ENCODE peak calls at places on chromosomes 4 and X, in six cellular contexts. A, B, K, D, G and R are unnamed samples.

GRCh38 chr4:8291701-8292387 is 22.3 kb downstream of the HTRA3 start:
- DNase-seq in A (no peak), D (no peak), G (no peak), B (no peak), K (no peak), R (no peak)

GRCh38 chrX:132271330-132271729 is 52.1 kb upstream of the RAP2C start:
- DNase-seq in D (no peak), A (no peak), B (no peak), K (no peak), G (no peak), R (peak; percentile 24)

GRCh38 chr4:157265281-157265680 is 44.8 kb downstream of the GRIA2 start:
- DNase-seq in A (peak; percentile 25), K (no peak), D (peak; percentile 40), B (peak; percentile 36), G (peak; percentile 42), R (peak; percentile 4)

GRCh38 chrX:110037181-110037580 is 34.3 kb downstream of the TMEM164 start:
- DNase-seq in B (no peak), D (no peak), K (no peak), A (no peak), G (peak; percentile 19), R (peak; percentile 5)

GRCh38 chrX:40127052-40127451 is 29.3 kb upstream of the BCOR start:
- DNase-seq in K (no peak), A (no peak), G (no peak), B (no peak), D (no peak), R (no peak)

GRCh38 chrX:3136161-3136961 is 95.1 kb downstream of the ARSF start:
- DNase-seq in B (peak; percentile 36), D (no peak), K (no peak), A (peak; percentile 54), G (no peak), R (no peak)

GRCh38 chr4:6548201-6548881 is 26.6 kb upstream of the MAN2B2 start:
- DNase-seq in D (peak; percentile 62), K (peak; percentile 20), B (peak; percentile 81), G (peak; percentile 23), A (peak; percentile 75), R (peak; percentile 8)

GRCh38 chr4:36255575-36255974 is 11.3 kb upstream of the ARAP2 start:
- DNase-seq in D (no peak), K (no peak), B (no peak), A (no peak), G (no peak), R (no peak)

GRCh38 chr4:165757426-165757825 is 115.6 kb upstream of the TLL1 start:
- DNase-seq in D (no peak), K (no peak), A (no peak), B (no peak), G (no peak), R (no peak)

DNA sequence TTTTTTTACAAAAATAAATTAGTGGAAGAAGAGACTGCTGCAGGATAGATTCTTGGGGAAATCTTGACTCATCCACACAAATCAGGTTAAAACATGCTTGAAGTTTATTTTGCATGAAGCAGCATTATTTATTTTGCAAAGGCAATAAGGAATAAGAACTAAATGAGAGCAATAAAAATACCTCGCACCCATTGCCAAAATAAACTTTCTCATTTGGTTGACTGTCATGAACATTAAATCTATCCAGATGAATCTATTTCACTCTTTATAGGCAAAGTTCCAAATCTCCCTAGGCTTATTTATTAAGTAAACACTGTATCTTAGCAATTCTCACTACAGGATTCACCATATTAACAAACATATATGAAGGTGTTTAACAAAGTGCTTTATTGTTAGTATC is 58.9 kb downstream of the HOPX start:
- DNase-seq in K (no peak), B (no peak), G (no peak), D (no peak), A (no peak), R (peak; percentile 53)
- H3K27ac ChIP-seq in K (no peak overlapping the region), B (no peak overlapping the region), G (no peak overlapping the region), D (no peak overlapping the region), A (no peak overlapping the region), R (peak overlapping the region; percentile 94)

GRCh38 chr4:177573487-177573886 is 131.2 kb upstream of the AGA start:
- DNase-seq in K (peak; percentile 91), G (peak; percentile 92), B (peak; percentile 12), D (no peak), A (no peak), R (peak; percentile 74)
- H3K27ac ChIP-seq in K (peak overlapping the region; percentile 83), G (no peak overlapping the region), B (no peak overlapping the region), D (no peak overlapping the region), A (no peak overlapping the region), R (peak overlapping the region; percentile 72)

GRCh38 chr4:109816894-109817293 is 1.3 kb downstream of the GAR1 start:
- DNase-seq in B (no peak), A (no peak), D (no peak), G (no peak), K (peak; percentile 12), R (no peak)

GRCh38 chr4:109816082-109816442 is 500 bp downstream of the GAR1 start:
- DNase-seq in A (no peak), K (no peak), G (no peak), B (no peak), D (no peak), R (peak; percentile 9)

GRCh38 chr4:109820563-109820962 is 5.0 kb downstream of the GAR1 start:
- DNase-seq in A (no peak), G (peak; percentile 41), K (no peak), D (no peak), B (no peak), R (no peak)

GRCh38 chr4:109818268-109818667 is 2.7 kb downstream of the GAR1 start:
- DNase-seq in D (no peak), K (no peak), B (no peak), G (no peak), A (no peak), R (no peak)

GRCh38 chr4:109821186-109821585 is 5.6 kb downstream of the GAR1 start:
- DNase-seq in A (no peak), K (no peak), G (no peak), D (no peak), B (no peak), R (no peak)
- H3K27ac ChIP-seq in A (no peak overlapping the region), K (no peak overlapping the region), G (no peak overlapping the region), D (no peak overlapping the region), B (no peak overlapping the region), R (no peak overlapping the region)

GRCh38 chr4:153117554-153117953 is 86.7 kb upstream of the TRIM2 start:
- DNase-seq in B (no peak), D (no peak), K (no peak), G (no peak), A (no peak), R (no peak)

GRCh38 chr4:153116101-153116680 is 88.1 kb upstream of the TRIM2 start:
- DNase-seq in D (no peak), A (no peak), K (no peak), G (no peak), B (no peak), R (no peak)

GRCh38 chr4:153114771-153115321 is 89.4 kb upstream of the TRIM2 start:
- DNase-seq in K (peak; percentile 75), G (peak; percentile 89), A (no peak), B (no peak), D (no peak), R (peak; percentile 38)

GRCh38 chr4:153115322-153116100 is 88.7 kb upstream of the TRIM2 start:
- DNase-seq in D (no peak), B (no peak), G (peak; percentile 85), A (no peak), K (peak; percentile 84), R (peak; percentile 83)

DNA sequence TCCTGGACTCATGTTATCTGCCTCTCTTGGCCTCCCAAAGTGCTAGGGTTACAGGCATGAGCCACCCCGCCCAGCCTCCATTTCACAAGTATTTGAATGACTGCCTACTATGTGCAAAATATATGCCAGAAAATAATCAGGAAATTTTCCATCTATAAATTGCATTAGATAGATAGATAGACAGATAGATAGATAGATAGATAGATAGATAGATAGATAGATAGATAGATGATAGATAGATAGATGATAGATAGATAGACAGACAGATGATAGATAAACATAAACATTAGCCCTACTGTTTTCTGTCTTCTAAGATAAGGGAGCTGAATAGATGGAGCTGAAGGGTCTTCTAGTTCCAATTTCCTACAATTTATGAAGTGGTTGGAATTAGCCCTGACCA is 87.4 kb upstream of the TRIM2 start:
- DNase-seq in G (no peak), K (no peak), D (no peak), A (no peak), B (no peak), R (no peak)
- H3K27ac ChIP-seq in G (no peak overlapping the region), K (no peak overlapping the region), D (no peak overlapping the region), A (no peak overlapping the region), B (no peak overlapping the region), R (no peak overlapping the region)

GRCh38 chrX:106928227-106928626 is 8.0 kb downstream of the CLDN2 start:
- DNase-seq in B (no peak), G (no peak), K (no peak), A (no peak), D (no peak), R (no peak)

GRCh38 chrX:106931831-106932491 is 11.8 kb downstream of the CLDN2 start:
- DNase-seq in G (peak; percentile 54), B (no peak), K (peak; percentile 58), A (no peak), D (peak; percentile 39), R (no peak)

GRCh38 chrX:106927023-106927422 is 6.8 kb downstream of the CLDN2 start:
- DNase-seq in D (no peak), K (no peak), B (no peak), G (no peak), A (no peak), R (no peak)

GRCh38 chrX:106932492-106932923 is 12.3 kb downstream of the CLDN2 start:
- DNase-seq in G (peak; percentile 47), D (peak; percentile 17), B (no peak), A (no peak), K (peak; percentile 75), R (no peak)

GRCh38 chrX:106927700-106928099 is 7.5 kb downstream of the CLDN2 start:
- DNase-seq in B (no peak), G (no peak), K (no peak), A (no peak), D (no peak), R (no peak)
- H3K27ac ChIP-seq in B (no peak overlapping the region), G (no peak overlapping the region), K (no peak overlapping the region), A (no peak overlapping the region), D (no peak overlapping the region), R (no peak overlapping the region)